ENCODE peak calls at places on chromosomes 1 and 21, in eight cellular contexts. I, N, B, R, D, C, O and S are unnamed samples.

GRCh38 chr1:201643835-201644104 is 104.8 kb downstream of the NAV1 start:
- DNase-seq in D (no peak), O (no peak), N (no peak), I (no peak), C (no peak), R (no peak), B (no peak), S (no peak)

GRCh38 chr1:157363660-157364140 is 188.6 kb downstream of the FCRL5 start:
- DNase-seq in O (no peak), D (no peak), R (no peak), C (no peak), I (peak), B (no peak), N (peak), S (no peak)

GRCh38 chr1:150429805-150430204 is 57.4 kb upstream of the TARS2 start:
- DNase-seq in D (no peak), I (peak), B (no peak), O (no peak), N (no peak), R (no peak), C (no peak), S (no peak)

GRCh38 chr1:27428316-27429028 is 36.0 kb downstream of the GPR3 start:
- DNase-seq in O (no peak), B (peak), D (no peak), C (no peak), N (peak), I (no peak), R (no peak), S (peak)

GRCh38 chr1:181391297-181391905 is 91.9 kb upstream of the CACNA1E start:
- DNase-seq in B (no peak), N (no peak), R (no peak), I (no peak), D (no peak), C (peak), O (no peak), S (no peak)

GRCh38 chr1:53736290-53736689 is 2.7 kb downstream of the GLIS1 start:
- DNase-seq in D (no peak), B (no peak), I (no peak), N (no peak), R (no peak), C (no peak), O (no peak), S (no peak)

GRCh38 chr1:245113649-245114048 is 41.1 kb upstream of the KIF26B start:
- DNase-seq in B (no peak), R (no peak), N (no peak), C (no peak), I (no peak), D (no peak), O (no peak), S (no peak)

GRCh38 chr1:3180915-3181314 is 111.9 kb downstream of the PRDM16 start:
- DNase-seq in O (no peak), C (no peak), B (no peak), D (no peak), I (no peak), R (no peak), N (no peak), S (no peak)

GRCh38 chr1:52976183-52977035 is 49.3 kb downstream of the SCP2 start:
- DNase-seq in O (no peak), R (no peak), N (no peak), I (no peak), B (no peak), C (no peak), D (no peak), S (no peak)

GRCh38 chr1:168081373-168082007 is 55.2 kb downstream of the GPR161 start:
- DNase-seq in N (no peak), O (no peak), I (no peak), R (no peak), D (no peak), C (no peak), B (no peak), S (no peak)

GRCh38 chr1:56060901-56061300 is 518.5 kb downstream of the PLPP3 start:
- DNase-seq in D (no peak), O (no peak), R (no peak), C (no peak), I (no peak), B (no peak), N (no peak), S (no peak)

GRCh38 chr1:227778401-227778947 is 37.0 kb upstream of the PRSS38 start:
- DNase-seq in B (no peak), D (no peak), I (no peak), N (no peak), O (peak), R (no peak), C (no peak), S (peak)

GRCh38 chr1:224733021-224733911 is 117.1 kb downstream of the CNIH3 start:
- DNase-seq in I (no peak), C (no peak), D (peak), N (no peak), B (no peak), O (no peak), R (no peak), S (no peak)

GRCh38 chr1:35594005-35594760 is 21.1 kb downstream of the TFAP2E start:
- DNase-seq in B (no peak), I (no peak), D (no peak), O (no peak), N (no peak), C (no peak), R (no peak), S (no peak)

GRCh38 chr1:77175230-77175844 is 43.9 kb downstream of the PIGK start:
- DNase-seq in R (no peak), B (no peak), O (no peak), D (no peak), I (peak), C (no peak), N (peak), S (no peak)

GRCh38 chr21:38761531-38761930 is 44.2 kb upstream of the ETS2 start:
- DNase-seq in R (no peak), D (no peak), B (no peak), I (no peak), O (no peak), C (no peak), N (no peak), S (no peak)

GRCh38 chr21:29365636-29366305 is 67.0 kb downstream of the BACH1 start:
- DNase-seq in I (no peak), B (no peak), D (no peak), O (no peak), C (no peak), N (no peak), R (no peak), S (no peak)

GRCh38 chr1:206808615-206809014 is 36.3 kb upstream of the IL10 start:
- DNase-seq in D (peak), N (peak), B (no peak), I (peak), R (peak), O (no peak), C (no peak), S (no peak)

GRCh38 chr1:16440150-16440479 is 409 bp upstream of the NECAP2 start:
- DNase-seq in C (peak), D (no peak), O (no peak), B (no peak), I (no peak), N (no peak), R (no peak), S (no peak)

GRCh38 chr1:110339427-110340206 is 440 bp downstream of the RBM15 start:
- DNase-seq in D (peak), O (no peak), N (peak), I (peak), B (no peak), R (no peak), C (peak), S (no peak)

GRCh38 chr1:64882574-64883255 is 83.6 kb downstream of the JAK1 start:
- DNase-seq in O (no peak), R (no peak), C (no peak), B (no peak), N (no peak), I (no peak), D (no peak), S (no peak)

GRCh38 chr1:27567931-27568246 is 36.1 kb downstream of the AHDC1 start:
- DNase-seq in O (peak), N (no peak), D (no peak), I (no peak), R (no peak), B (no peak), C (no peak), S (no peak)

GRCh38 chr1:245707941-245708340 is 553.2 kb downstream of the KIF26B start:
- DNase-seq in B (no peak), R (no peak), D (no peak), O (no peak), N (no peak), I (no peak), C (no peak), S (no peak)